ENCODE peak calls at places on chromosomes 16 and 17, in five cellular contexts. Q, D, X, K and G are unnamed samples.

GRCh38 chr16:66366433-66367299 is at the start of gene CDH5:
- DNase-seq in D (peak), X (no peak), K (no peak), Q (peak), G (no peak)

GRCh38 chr17:2485970-2486369 is 25.7 kb downstream of the METTL16 start:
- DNase-seq in D (no peak), X (no peak), K (no peak), Q (no peak), G (no peak)

GRCh38 chr16:46690281-46691178 is 1.1 kb downstream of the ORC6 start:
- DNase-seq in K (no peak), X (no peak), Q (no peak), D (peak), G (no peak)

GRCh38 chr16:27924411-27925118 is 138.9 kb downstream of the GSG1L start:
- DNase-seq in K (no peak), Q (no peak), X (no peak), D (peak), G (no peak)

GRCh38 chr17:10046786-10047609 is 141.9 kb upstream of the RCVRN start:
- DNase-seq in K (no peak), X (no peak), Q (no peak), D (no peak), G (no peak)

GRCh38 chr17:83012873-83013778 is 66.3 kb upstream of the METRNL start:
- DNase-seq in K (no peak), Q (no peak), D (peak), X (no peak), G (no peak)

GRCh38 chr17:36183811-36184765 is 7.7 kb upstream of the TBC1D3B start:
- DNase-seq in D (peak), Q (no peak), X (no peak), K (no peak), G (no peak)

GRCh38 chr17:15341385-15341849 is at the start of gene TEKT3:
- DNase-seq in X (peak), D (peak), Q (no peak), K (no peak), G (peak)

GRCh38 chr16:76222853-76223252 is 54.3 kb upstream of the CNTNAP4 start:
- DNase-seq in Q (no peak), X (no peak), K (no peak), D (no peak), G (no peak)

GRCh38 chr17:60145006-60145935 is 4.5 kb upstream of the CA4 start:
- DNase-seq in D (no peak), X (no peak), Q (no peak), K (no peak), G (no peak)

GRCh38 chr16:47928008-47928407 is 227.8 kb downstream of the ABCC12 start:
- DNase-seq in D (no peak), Q (no peak), K (no peak), X (no peak), G (no peak)

GRCh38 chr16:21276090-21276489 is 2.0 kb downstream of the CRYM start:
- DNase-seq in Q (no peak), D (no peak), X (no peak), K (no peak), G (no peak)

GRCh38 chr16:84508502-84508901 is 4.0 kb upstream of the MEAK7 start:
- DNase-seq in Q (no peak), K (no peak), D (no peak), X (no peak), G (no peak)

GRCh38 chr17:75124041-75124818 is 7.3 kb downstream of the NT5C start:
- DNase-seq in Q (no peak), D (peak), X (peak), K (no peak), G (no peak)

GRCh38 chr17:43389022-43389947 is 9.5 kb upstream of the ARL4D start:
- DNase-seq in K (peak), D (peak), X (peak), Q (peak), G (peak)

GRCh38 chr16:8899709-8900317 is 17.7 kb downstream of the LITAFD start:
- DNase-seq in D (no peak), Q (no peak), X (no peak), K (no peak), G (no peak)

GRCh38 chr16:85333744-85334640 is 221.7 kb upstream of the CIBAR2 start:
- DNase-seq in D (no peak), K (no peak), Q (no peak), X (no peak), G (no peak)